ENCODE peak calls at places on chromosome 9, in ten cellular contexts. V is right atrium auricular region, O is Peyer's patch, H is tibial artery, J is left ventricle myocardium inferior, M is BE2C, F is GM12878, B is spleen, P is bronchial epithelial cell, E is hepatocyte. L is an unnamed sample. For H3K27me3, the result is how much of the 10 kb centered on the place peaks cover.

GRCh38 chr9:3241290-3241689 is 284.5 kb downstream of the RFX3 start:
- DNase-seq in V (no peak), O (no peak), H (no peak), J (no peak), M (no peak), F (no peak), B (no peak), P (no peak), E (peak), L (no peak)

GRCh38 chr9:109506097-109506712 is 8.1 kb upstream of the PTPN3 start:
- DNase-seq in V (no peak), O (no peak), H (no peak), J (no peak), M (no peak), F (no peak), B (no peak), P (no peak), E (peak), L (no peak)

GRCh38 chr9:5500441-5501235 is 9.7 kb upstream of the PDCD1LG2 start:
- DNase-seq in V (peak), O (no peak), H (no peak), J (peak), M (peak), F (no peak), B (no peak), P (no peak), E (no peak), L (peak)

GRCh38 chr9:126321742-126322141 is 4.9 kb upstream of the MVB12B start:
- DNase-seq in V (no peak), O (no peak), H (no peak), J (no peak), M (no peak), F (no peak), B (peak), P (no peak), E (no peak), L (no peak)

GRCh38 chr9:35828716-35829083 is at the start of gene FAM221B:
- DNase-seq in V (no peak), O (peak), H (no peak), J (peak), M (peak), F (no peak), B (peak), P (no peak), E (peak), L (peak)

GRCh38 chr9:136007906-136008692 is 46.9 kb upstream of the UBAC1 start:
- DNase-seq in V (no peak), O (no peak), H (no peak), J (no peak), M (no peak), F (no peak), B (no peak), P (peak), E (peak), L (no peak)

GRCh38 chr9:132169672-132170392 is 8.0 kb downstream of the NTNG2 start:
- DNase-seq in V (no peak), O (peak), H (no peak), J (peak), M (peak), F (no peak), B (peak), P (peak), E (peak), L (peak)

GRCh38 chr9:82202808-82203207 is 214.2 kb downstream of the SPATA31D1 start:
- DNase-seq in V (no peak), O (no peak), H (no peak), J (no peak), M (no peak), F (no peak), B (no peak), P (peak), E (peak), L (no peak)

GRCh38 chr9:125438506-125439433 is 177.1 kb downstream of the GAPVD1 start:
- DNase-seq in V (no peak), O (no peak), H (peak), J (no peak), M (no peak), F (no peak), B (no peak), P (no peak), E (no peak), L (no peak)

GRCh38 chr9:95854386-95855015 is 21.0 kb upstream of the ERCC6L2 start:
- DNase-seq in V (no peak), O (no peak), H (no peak), J (no peak), M (no peak), F (no peak), B (no peak), P (peak), E (no peak), L (no peak)

GRCh38 chr9:33177633-33178032 is 10.5 kb upstream of the B4GALT1 start:
- DNase-seq in V (peak), O (no peak), H (no peak), J (no peak), M (no peak), F (no peak), B (no peak), P (no peak), E (no peak), L (no peak)

GRCh38 chr9:117103711-117104110 is 311.1 kb downstream of the ASTN2 start:
- DNase-seq in V (no peak), O (no peak), H (no peak), J (no peak), M (no peak), F (peak), B (no peak), P (no peak), E (no peak), L (no peak)

GRCh38 chr9:68560131-68560844 is 19.6 kb upstream of the TMEM252 start:
- DNase-seq in V (peak), O (peak), H (no peak), J (peak), M (peak), F (no peak), B (peak), P (no peak), E (peak), L (peak)

GRCh38 chr9:90836396-90837080 is 34.9 kb downstream of the SYK start:
- DNase-seq in V (no peak), O (peak), H (no peak), J (no peak), M (no peak), F (no peak), B (no peak), P (peak), E (no peak), L (no peak)

GRCh38 chr9:126723807-126724172 is 81.0 kb upstream of the ZBTB43 start:
- DNase-seq in V (no peak), O (no peak), H (no peak), J (no peak), M (peak), F (no peak), B (no peak), P (no peak), E (no peak), L (no peak)

GRCh38 chr9:100028201-100028784 is 70.5 kb downstream of the ERP44 start:
- DNase-seq in V (peak), O (peak), H (peak), J (peak), M (peak), F (peak), B (peak), P (peak), E (peak), L (peak)

GRCh38 chr9:121133104-121133816 is 58.5 kb downstream of the CNTRL start:
- DNase-seq in V (no peak), O (peak), H (no peak), J (no peak), M (no peak), F (no peak), B (peak), P (peak), E (peak), L (peak)

GRCh38 chr9:85414399-85414798 is 327.4 kb downstream of the AGTPBP1 start:
- DNase-seq in V (no peak), O (no peak), H (no peak), J (no peak), M (peak), F (no peak), B (peak), P (no peak), E (no peak), L (no peak)

GRCh38 chr9:89955626-89956025 is 350.8 kb downstream of the GADD45G start:
- DNase-seq in V (no peak), O (no peak), H (no peak), J (no peak), M (no peak), F (no peak), B (no peak), P (no peak), E (no peak), L (no peak)

GRCh38 chr9:134168731-134169130 is 4.4 kb upstream of the RNU6ATAC start:
- DNase-seq in V (no peak), O (no peak), H (no peak), J (no peak), M (no peak), F (no peak), B (no peak), P (no peak), E (no peak), L (no peak)

GRCh38 chr9:70962761-70963445 is 158.5 kb downstream of the TRPM3 start:
- DNase-seq in V (no peak), O (no peak), H (no peak), J (no peak), M (no peak), F (no peak), B (no peak), P (peak), E (no peak), L (no peak)

GRCh38 chr9:82081507-82081906 is 92.9 kb downstream of the SPATA31D1 start:
- DNase-seq in V (no peak), O (no peak), H (no peak), J (no peak), M (no peak), F (no peak), B (no peak), P (no peak), E (no peak), L (no peak)

GRCh38 chr9:15541862-15542261 is 11.0 kb upstream of the CCDC171 start:
- DNase-seq in V (no peak), O (no peak), H (no peak), J (no peak), M (no peak), F (no peak), B (no peak), P (no peak), E (peak), L (no peak)

GRCh38 chr9:133539434-133539833 is 4.9 kb downstream of the ADAMTSL2 start:
- DNase-seq in V (no peak), O (no peak), H (no peak), J (peak), M (no peak), F (no peak), B (no peak), P (no peak), E (no peak), L (no peak)

GRCh38 chr9:35792826-35793225 is 1.4 kb downstream of the NPR2 start:
- DNase-seq in V (no peak), O (no peak), H (no peak), J (no peak), M (no peak), F (no peak), B (no peak), P (no peak), E (no peak), L (no peak)

GRCh38 chr9:75912951-75913350 is 22.5 kb downstream of the PCSK5 start:
- DNase-seq in V (no peak), O (no peak), H (no peak), J (no peak), M (no peak), F (no peak), B (no peak), P (no peak), E (no peak), L (no peak)

GRCh38 chr9:75914002-75914401 is 23.5 kb downstream of the PCSK5 start:
- DNase-seq in V (no peak), O (no peak), H (no peak), J (no peak), M (no peak), F (no peak), B (no peak), P (no peak), E (peak), L (no peak)

GRCh38 chr9:75909776-75910175 is 19.3 kb downstream of the PCSK5 start:
- DNase-seq in V (no peak), O (peak), H (no peak), J (no peak), M (no peak), F (no peak), B (no peak), P (no peak), E (no peak), L (no peak)

GRCh38 chr9:75910716-75911115 is 20.2 kb downstream of the PCSK5 start:
- DNase-seq in V (no peak), O (no peak), H (no peak), J (no peak), M (no peak), F (no peak), B (no peak), P (no peak), E (no peak), L (no peak)

GRCh38 chr9:75911390-75911789 is 20.9 kb downstream of the PCSK5 start:
- DNase-seq in V (no peak), O (no peak), H (no peak), J (no peak), M (no peak), F (no peak), B (no peak), P (no peak), E (no peak), L (no peak)
- H3K27me3 ChIP-seq in V (under half), O (under half), H (under half), J (under half), M (under half), F (under half), B (under half), P (under half), E (under half), L (under half)

DNA sequence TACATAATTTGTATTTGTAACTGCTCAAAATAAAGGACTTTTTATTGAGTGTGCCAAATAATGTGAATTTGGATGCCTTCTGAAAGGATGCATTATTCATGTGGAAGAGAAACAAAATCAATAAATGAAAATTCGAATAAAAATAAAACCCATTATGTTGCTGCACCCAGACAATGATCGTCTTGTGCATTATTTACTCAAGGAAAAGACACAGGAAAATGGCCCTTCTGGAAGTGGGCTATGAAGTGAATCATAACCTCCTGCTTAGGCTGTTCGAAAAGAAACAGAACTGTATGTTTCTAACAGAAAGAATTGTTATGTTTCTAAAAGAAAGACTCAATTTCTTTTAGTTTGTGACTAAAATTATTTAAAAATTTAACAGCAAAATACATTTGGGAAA is 168.9 kb upstream of the NFIB start:
- DNase-seq in V (no peak), O (no peak), H (no peak), J (no peak), M (no peak), F (no peak), B (no peak), P (no peak), E (no peak), L (no peak)
- H3K4me3 ChIP-seq in V (no peak), O (no peak), H (no peak), J (no peak), M (no peak), F (no peak), B (no peak), P (no peak), E (no peak), L (no peak)

GRCh38 chr9:130942084-130942483 is 3.0 kb upstream of the FIBCD1 start:
- DNase-seq in V (no peak), O (no peak), H (no peak), J (no peak), M (no peak), F (no peak), B (no peak), P (no peak), E (no peak), L (no peak)
- H3K27me3 ChIP-seq in V (under half), O (under half), H (under half), J (half or more), M (half or more), F (under half), B (half or more), P (under half), E (half or more), L (half or more)

GRCh38 chr9:18479405-18479804 is 5.5 kb downstream of the ADAMTSL1 start:
- DNase-seq in V (no peak), O (no peak), H (no peak), J (no peak), M (no peak), F (no peak), B (no peak), P (no peak), E (no peak), L (no peak)

GRCh38 chr9:18477121-18477705 is 3.3 kb downstream of the ADAMTSL1 start:
- DNase-seq in V (no peak), O (no peak), H (no peak), J (no peak), M (no peak), F (no peak), B (no peak), P (no peak), E (no peak), L (no peak)

GRCh38 chr9:18480649-18481048 is 6.7 kb downstream of the ADAMTSL1 start:
- DNase-seq in V (no peak), O (no peak), H (no peak), J (no peak), M (no peak), F (no peak), B (no peak), P (no peak), E (no peak), L (no peak)

GRCh38 chr9:18477719-18478118 is 3.8 kb downstream of the ADAMTSL1 start:
- DNase-seq in V (no peak), O (no peak), H (no peak), J (no peak), M (no peak), F (no peak), B (no peak), P (no peak), E (no peak), L (no peak)

GRCh38 chr9:18478517-18479361 is 4.8 kb downstream of the ADAMTSL1 start:
- DNase-seq in V (no peak), O (no peak), H (no peak), J (no peak), M (no peak), F (no peak), B (no peak), P (no peak), E (no peak), L (no peak)
- H3K4me3 ChIP-seq in V (no peak), O (no peak), H (no peak), J (no peak), M (no peak), F (no peak), B (no peak), P (no peak), E (no peak), L (no peak)

L was measured in lower lobe of right lung.